ENCODE peak calls at places on chromosomes 11 and 22, in five cellular contexts. D is cardiac muscle cell, E is transverse colon, I is tibial nerve, F is prostate gland. H is an unnamed sample.

GRCh38 chr11:44602810-44603410 is 37.4 kb downstream of the CD82 start:
- DNase-seq in D (no peak), E (no peak), I (no peak), F (no peak), H (no peak)

GRCh38 chr11:82229346-82229745 is 504.3 kb downstream of the FAM181B start:
- DNase-seq in D (peak; percentile 53), E (no peak), I (no peak), F (no peak), H (no peak)

GRCh38 chr11:2835768-2836150 is 49.8 kb downstream of the CDKN1C start:
- DNase-seq in D (no peak), E (no peak), I (no peak), F (no peak), H (no peak)

GRCh38 chr22:26606611-26607010 is 11.2 kb downstream of the CRYBB1 start:
- DNase-seq in D (no peak), E (no peak), I (no peak), F (no peak), H (no peak)

GRCh38 chr11:27285761-27286160 is 77.3 kb downstream of the CCDC34 start:
- DNase-seq in D (peak; percentile 18), E (no peak), I (no peak), F (no peak), H (no peak)

GRCh38 chr11:55707029-55707428 is 45.0 kb downstream of the OR4C6 start:
- DNase-seq in D (no peak), E (no peak), I (no peak), F (no peak), H (no peak)

GRCh38 chr11:68373189-68373809 is 60.9 kb downstream of the LRP5 start:
- DNase-seq in D (no peak), E (no peak), I (peak; percentile 39), F (no peak), H (peak; percentile 70)

GRCh38 chr11:2378527-2379210 is 1.6 kb downstream of the CD81 start:
- DNase-seq in D (no peak), E (no peak), I (peak; percentile 64), F (no peak), H (peak; percentile 59)

GRCh38 chr11:57874981-57875380 is 113.4 kb downstream of the CTNND1 start:
- DNase-seq in D (no peak), E (no peak), I (no peak), F (no peak), H (no peak)

GRCh38 chr11:108693852-108694251 is 29.0 kb downstream of the DDX10 start:
- DNase-seq in D (no peak), E (no peak), I (no peak), F (no peak), H (no peak)

GRCh38 chr11:19828382-19829108 is 115.9 kb downstream of the NAV2 start:
- DNase-seq in D (no peak), E (no peak), I (no peak), F (no peak), H (no peak)

GRCh38 chr22:40123387-40123786 is 54.3 kb upstream of the TNRC6B start:
- DNase-seq in D (no peak), E (no peak), I (no peak), F (no peak), H (peak; percentile 48)

GRCh38 chr11:117907276-117908110 is 21.7 kb downstream of the TMPRSS13 start:
- DNase-seq in D (peak; percentile 83), E (peak; percentile 88), I (peak; percentile 84), F (peak; percentile 51), H (peak; percentile 83)

GRCh38 chr11:64088159-64089026 is 52.7 kb downstream of the FLRT1 start:
- DNase-seq in D (peak; percentile 47), E (no peak), I (no peak), F (peak; percentile 32), H (no peak)

GRCh38 chr11:41394562-41395160 is 64.8 kb downstream of the LRRC4C start:
- DNase-seq in D (no peak), E (no peak), I (no peak), F (no peak), H (no peak)

GRCh38 chr11:94020777-94021615 is at the start of gene HEPHL1:
- DNase-seq in D (no peak), E (no peak), I (no peak), F (no peak), H (no peak)

GRCh38 chr22:46681010-46681409 is 57.0 kb downstream of the CERK start:
- DNase-seq in D (no peak), E (no peak), I (no peak), F (no peak), H (no peak)

GRCh38 chr22:49769691-49770315 is 57.9 kb downstream of the BRD1 start:
- DNase-seq in D (no peak), E (peak; percentile 4), I (no peak), F (no peak), H (no peak)

GRCh38 chr11:134950692-134951304 is 538.8 kb upstream of the B3GAT1 start:
- DNase-seq in D (no peak), E (no peak), I (no peak), F (no peak), H (no peak)

GRCh38 chr11:116501728-116502127 is 271.1 kb downstream of the BUD13 start:
- DNase-seq in D (no peak), E (no peak), I (no peak), F (no peak), H (no peak)

GRCh38 chr11:112941096-112941495 is 20.1 kb upstream of the NCAM1 start:
- DNase-seq in D (no peak), E (no peak), I (no peak), F (no peak), H (no peak)

GRCh38 chr11:85823816-85824215 is 12.9 kb upstream of the SYTL2 start:
- DNase-seq in D (no peak), E (peak; percentile 33), I (no peak), F (no peak), H (no peak)

GRCh38 chr22:26066534-26066933 is 102.7 kb upstream of the SEZ6L start:
- DNase-seq in D (peak; percentile 56), E (no peak), I (no peak), F (no peak), H (peak; percentile 21)

GRCh38 chr11:32435511-32435946 is at the start of gene WT1:
- DNase-seq in D (peak; percentile 54), E (no peak), I (no peak), F (no peak), H (peak; percentile 63)

GRCh38 chr11:34940026-34940677 is 23.7 kb downstream of the PDHX start:
- DNase-seq in D (no peak), E (no peak), I (no peak), F (no peak), H (no peak)
- TF ChIP-seq CTCF in D (no peak), E (no peak), I (no peak), F (no peak), H (no peak)

DNA sequence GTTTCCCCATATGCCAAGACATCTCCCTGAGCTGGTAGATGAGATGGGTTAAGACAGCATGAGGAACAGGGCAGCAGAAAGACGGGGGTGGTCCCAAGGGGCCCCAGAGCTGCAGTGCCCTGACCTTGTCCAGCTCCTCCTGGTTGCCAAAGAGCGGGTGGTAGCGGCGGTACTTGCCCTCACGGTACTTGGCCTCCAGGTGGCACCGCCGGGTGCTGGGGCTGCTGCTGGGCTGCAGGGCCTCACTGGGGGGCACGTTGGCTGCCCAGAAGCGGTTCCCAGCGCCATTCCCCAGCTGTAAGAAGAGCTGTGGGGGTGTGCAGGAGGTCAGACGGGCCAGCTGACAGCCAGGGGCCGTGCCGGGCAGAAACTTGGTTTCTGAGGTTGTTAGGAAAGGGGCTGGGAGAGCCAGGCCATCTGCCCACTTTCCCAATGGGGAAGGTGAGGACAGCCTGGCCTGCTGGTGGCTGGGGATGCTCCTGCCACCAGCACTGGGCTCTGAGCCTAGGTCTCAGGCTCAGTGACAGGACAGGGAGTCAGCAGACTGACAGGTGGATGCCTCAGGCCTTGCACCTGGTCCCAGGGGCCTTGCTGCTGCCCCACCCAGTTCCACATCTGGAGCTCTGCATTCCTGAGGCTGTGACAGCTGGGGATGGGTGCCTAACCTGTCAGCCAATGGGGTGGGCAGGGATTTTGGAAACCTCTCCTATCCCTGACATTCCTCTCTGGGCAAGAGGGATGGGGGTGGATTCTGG is 30.0 kb upstream of the PDE2A start:
- DNase-seq in D (no peak), E (no peak), I (no peak), F (no peak), H (no peak)
- TF ChIP-seq CTCF in D (peak; percentile 26), E (no peak), I (no peak), F (no peak), H (no peak)

GRCh38 chr11:14127679-14128078 is 165.2 kb downstream of the SPON1 start:
- DNase-seq in D (no peak), E (no peak), I (no peak), F (no peak), H (no peak)
- TF ChIP-seq CTCF in D (no peak), E (no peak), I (no peak), F (no peak), H (no peak)

GRCh38 chr11:16780146-16780545 is 41.7 kb downstream of the C11orf58 start:
- DNase-seq in D (no peak), E (no peak), I (no peak), F (no peak), H (no peak)

GRCh38 chr11:16780698-16781550 is 42.5 kb downstream of the C11orf58 start:
- DNase-seq in D (no peak), E (no peak), I (no peak), F (no peak), H (no peak)

GRCh38 chr11:16782226-16782919 is 43.9 kb downstream of the C11orf58 start:
- DNase-seq in D (no peak), E (no peak), I (no peak), F (no peak), H (no peak)

GRCh38 chr11:16783321-16783801 is 44.9 kb downstream of the C11orf58 start:
- DNase-seq in D (no peak), E (no peak), I (no peak), F (no peak), H (no peak)

GRCh38 chr11:16781821-16782220 is 43.4 kb downstream of the C11orf58 start:
- DNase-seq in D (no peak), E (no peak), I (no peak), F (no peak), H (no peak)
- TF ChIP-seq CTCF in D (no peak), E (no peak), I (no peak), F (no peak), H (no peak)

GRCh38 chr22:17366830-17367229 is 2.4 kb upstream of the CECR2 start:
- DNase-seq in D (peak; percentile 69), E (peak; percentile 17), I (no peak), F (no peak), H (peak; percentile 82)
- TF ChIP-seq CTCF in D (peak; percentile 65), E (no peak), I (peak; percentile 16), F (no peak), H (peak; percentile 28)

GRCh38 chr22:24175160-24175808 is 6.0 kb upstream of the SUSD2 start:
- DNase-seq in D (peak; percentile 84), E (peak; percentile 85), I (peak; percentile 78), F (peak; percentile 73), H (peak; percentile 90)
- TF ChIP-seq CTCF in D (peak; percentile 91), E (peak; percentile 78), I (peak; percentile 83), F (peak; percentile 86), H (peak; percentile 82)

GRCh38 chr11:122023614-122024250 is 92.3 kb downstream of the BLID start:
- DNase-seq in D (no peak), E (no peak), I (no peak), F (no peak), H (no peak)
- TF ChIP-seq CTCF in D (no peak), E (no peak), I (peak; percentile 23), F (no peak), H (no peak)

H was measured in glutamatergic neuron.